ENCODE peak calls at places on chromosomes 12 and 14, in five cellular contexts. One of them, this sample, is unnamed.

GRCh38 chr14:64235652-64236640 is 58.2 kb downstream of the ESR2 start:
- DNase-seq in fibroblast of pulmonary artery: no peak
- DNase-seq in SW 1271: no peak
- DNase-seq in NCI-H69: no peak
- DNase-seq in EL: no peak
- DNase-seq in this sample: no peak

GRCh38 chr12:9636150-9636549 is 28.4 kb upstream of the KLRB1 start:
- DNase-seq in fibroblast of pulmonary artery: no peak
- DNase-seq in SW 1271: no peak
- DNase-seq in NCI-H69: no peak
- DNase-seq in EL: no peak
- DNase-seq in this sample: no peak

GRCh38 chr12:13362260-13362841 is 165.8 kb downstream of the EMP1 start:
- DNase-seq in fibroblast of pulmonary artery: peak
- DNase-seq in SW 1271: peak
- DNase-seq in NCI-H69: peak
- DNase-seq in EL: peak
- DNase-seq in this sample: peak

GRCh38 chr12:56437430-56438176 is 11.6 kb downstream of the TIMELESS start:
- DNase-seq in fibroblast of pulmonary artery: no peak
- DNase-seq in SW 1271: no peak
- DNase-seq in NCI-H69: no peak
- DNase-seq in EL: no peak
- DNase-seq in this sample: no peak

GRCh38 chr12:103997277-103997900 is 31.7 kb downstream of the TDG start:
- DNase-seq in fibroblast of pulmonary artery: peak
- DNase-seq in SW 1271: no peak
- DNase-seq in NCI-H69: no peak
- DNase-seq in EL: no peak
- DNase-seq in this sample: no peak

GRCh38 chr14:104389326-104390220 is 190.0 kb upstream of the C14orf180 start:
- DNase-seq in fibroblast of pulmonary artery: no peak
- DNase-seq in SW 1271: no peak
- DNase-seq in NCI-H69: no peak
- DNase-seq in EL: no peak
- DNase-seq in this sample: no peak

GRCh38 chr14:65261425-65261920 is 151.1 kb upstream of the FUT8 start:
- DNase-seq in fibroblast of pulmonary artery: no peak
- DNase-seq in SW 1271: peak
- DNase-seq in NCI-H69: no peak
- DNase-seq in EL: no peak
- DNase-seq in this sample: peak

GRCh38 chr14:25841226-25841625 is 756.6 kb downstream of the NOVA1 start:
- DNase-seq in fibroblast of pulmonary artery: no peak
- DNase-seq in SW 1271: no peak
- DNase-seq in NCI-H69: no peak
- DNase-seq in EL: no peak
- DNase-seq in this sample: no peak

GRCh38 chr12:63821781-63822251 is 22.7 kb upstream of the SRGAP1 start:
- DNase-seq in fibroblast of pulmonary artery: no peak
- DNase-seq in SW 1271: no peak
- DNase-seq in NCI-H69: no peak
- DNase-seq in EL: peak
- DNase-seq in this sample: no peak

GRCh38 chr12:2637371-2637770 is 157.4 kb upstream of the FKBP4 start:
- DNase-seq in fibroblast of pulmonary artery: no peak
- DNase-seq in SW 1271: no peak
- DNase-seq in NCI-H69: no peak
- DNase-seq in EL: no peak
- DNase-seq in this sample: no peak

GRCh38 chr12:117829108-117829507 is 139.7 kb downstream of the KSR2 start:
- DNase-seq in fibroblast of pulmonary artery: no peak
- DNase-seq in SW 1271: no peak
- DNase-seq in NCI-H69: no peak
- DNase-seq in EL: no peak
- DNase-seq in this sample: no peak

GRCh38 chr14:61451491-61451890 is 130.1 kb downstream of the PRKCH start:
- DNase-seq in fibroblast of pulmonary artery: no peak
- DNase-seq in SW 1271: no peak
- DNase-seq in NCI-H69: no peak
- DNase-seq in EL: no peak
- DNase-seq in this sample: no peak

GRCh38 chr12:53292441-53292840 is 2.9 kb upstream of the PFDN5 start:
- DNase-seq in fibroblast of pulmonary artery: no peak
- DNase-seq in SW 1271: no peak
- DNase-seq in NCI-H69: peak
- DNase-seq in EL: no peak
- DNase-seq in this sample: no peak

GRCh38 chr14:21191809-21192446 is 36.1 kb upstream of the OR5AU1 start:
- DNase-seq in fibroblast of pulmonary artery: peak
- DNase-seq in SW 1271: no peak
- DNase-seq in NCI-H69: peak
- DNase-seq in EL: peak
- DNase-seq in this sample: peak

This sample was measured in mesenchymal stem cell.